ENCODE peak calls at places on chromosomes 5 and 9, in six cellular contexts. F, M, Z, U, O and T are unnamed samples.

GRCh38 chr9:93257808-93258331 is 73.9 kb downstream of the WNK2 start:
- DNase-seq in F (no peak), M (no peak), Z (no peak), U (no peak), O (no peak), T (no peak)

GRCh38 chr9:6354072-6354686 is 26.0 kb downstream of the TPD52L3 start:
- DNase-seq in F (peak; percentile 29), M (peak; percentile 78), Z (no peak), U (peak; percentile 19), O (peak; percentile 69), T (peak; percentile 32)

GRCh38 chr5:151492729-151493128 is 45.3 kb downstream of the SLC36A1 start:
- DNase-seq in F (no peak), M (peak; percentile 54), Z (no peak), U (no peak), O (peak; percentile 32), T (no peak)

GRCh38 chr9:17906204-17906840 is 327.5 kb downstream of the SH3GL2 start:
- DNase-seq in F (no peak), M (no peak), Z (peak; percentile 8), U (peak; percentile 63), O (no peak), T (no peak)

GRCh38 chr5:180069589-180070247 is 1.8 kb downstream of the RNF130 start:
- DNase-seq in F (no peak), M (peak; percentile 26), Z (no peak), U (no peak), O (no peak), T (no peak)

GRCh38 chr5:113274836-113275414 is 159.9 kb downstream of the TSSK1B start:
- DNase-seq in F (no peak), M (no peak), Z (no peak), U (peak; percentile 37), O (no peak), T (no peak)

GRCh38 chr5:150514708-150515211 is 6.8 kb downstream of the NDST1 start:
- DNase-seq in F (no peak), M (peak; percentile 24), Z (no peak), U (no peak), O (peak; percentile 65), T (no peak)

GRCh38 chr5:81326554-81326953 is 25.2 kb downstream of the ZCCHC9 start:
- DNase-seq in F (no peak), M (no peak), Z (no peak), U (no peak), O (no peak), T (no peak)

GRCh38 chr9:115262477-115262876 is 144.5 kb upstream of the TNC start:
- DNase-seq in F (no peak), M (peak; percentile 90), Z (peak; percentile 95), U (no peak), O (peak; percentile 96), T (no peak)

GRCh38 chr5:473344-474192 is 30.6 kb downstream of the EXOC3 start:
- DNase-seq in F (no peak), M (peak; percentile 35), Z (peak; percentile 43), U (peak; percentile 34), O (peak; percentile 54), T (peak; percentile 57)

GRCh38 chr9:134607971-134608370 is 33.6 kb upstream of the COL5A1 start:
- DNase-seq in F (no peak), M (peak; percentile 38), Z (no peak), U (no peak), O (no peak), T (no peak)

GRCh38 chr9:73038613-73039012 is 85.8 kb upstream of the ALDH1A1 start:
- DNase-seq in F (no peak), M (peak; percentile 41), Z (no peak), U (peak; percentile 12), O (peak; percentile 77), T (no peak)

GRCh38 chr5:157558089-157558595 is 17.4 kb downstream of the ADAM19 start:
- DNase-seq in F (no peak), M (peak; percentile 94), Z (no peak), U (no peak), O (no peak), T (no peak)